ENCODE peak calls at places on chromosomes 4 and X, in nine cellular contexts. P is heart left ventricle, W is tibial artery, N is D341Med, V is COR-L47, U is non-pigmented ciliary epithelial cell, T is H4, Q is T-helper 17 cell, G is omental fat pad. Z is an unnamed sample.

GRCh38 chr4:139146926-139147547 is 30.0 kb downstream of the ELF2 start:
- DNase-seq in N (no peak), P (no peak), T (no peak), W (no peak), G (no peak), Q (no peak), V (no peak), U (no peak), Z (no peak)

GRCh38 chrX:49860867-49861535 is 18.3 kb upstream of the USP27X start:
- DNase-seq in V (no peak), U (no peak), N (no peak), Q (no peak), T (no peak), G (no peak), P (no peak), W (no peak), Z (no peak)

GRCh38 chr4:165874799-165875371 is 1.8 kb downstream of the TLL1 start:
- DNase-seq in V (peak; percentile 79), Q (no peak), W (no peak), G (no peak), N (peak; percentile 18), U (no peak), T (no peak), P (peak; percentile 59), Z (no peak)

GRCh38 chr4:26141101-26141830 is 179.5 kb upstream of the RBPJ start:
- DNase-seq in T (no peak), U (no peak), N (no peak), Q (no peak), P (no peak), V (no peak), W (peak; percentile 34), G (no peak), Z (no peak)

GRCh38 chr4:130074096-130074495 is 978.1 kb downstream of the C4orf33 start:
- DNase-seq in P (no peak), V (no peak), W (no peak), U (no peak), T (no peak), Q (no peak), G (no peak), N (no peak), Z (no peak)

GRCh38 chr4:87949961-87950360 is 25.6 kb upstream of the SPP1 start:
- DNase-seq in Q (no peak), P (no peak), V (no peak), T (peak; percentile 50), W (no peak), U (no peak), G (no peak), N (no peak), Z (no peak)

GRCh38 chr4:149048451-149049143 is 606.4 kb upstream of the NR3C2 start:
- DNase-seq in V (no peak), T (no peak), U (no peak), W (no peak), Q (no peak), P (no peak), G (no peak), N (no peak), Z (no peak)

GRCh38 chrX:108736509-108737479 is at the start of gene IRS4:
- DNase-seq in Q (no peak), T (peak; percentile 44), N (peak; percentile 37), V (no peak), U (no peak), P (peak; percentile 44), G (no peak), W (no peak), Z (no peak)

GRCh38 chr4:127631420-127631819 is 1.3 kb upstream of the INTU start:
- DNase-seq in N (no peak), Q (no peak), T (no peak), V (no peak), U (no peak), W (no peak), G (no peak), P (no peak), Z (no peak)

GRCh38 chr4:81472249-81473085 is 760 bp upstream of the RASGEF1B start:
- DNase-seq in Q (no peak), T (peak; percentile 56), V (no peak), G (no peak), W (peak; percentile 43), N (peak; percentile 52), P (no peak), U (no peak), Z (no peak)

GRCh38 chr4:149845643-149846208 is 30.1 kb upstream of the IQCM start:
- DNase-seq in T (no peak), U (no peak), P (no peak), G (no peak), Q (no peak), W (no peak), N (no peak), V (peak; percentile 97), Z (no peak)

GRCh38 chr4:22551550-22551949 is 35.7 kb upstream of the ADGRA3 start:
- DNase-seq in T (no peak), U (no peak), V (no peak), Q (no peak), W (no peak), N (no peak), P (no peak), G (no peak), Z (no peak)

GRCh38 chr4:186201535-186202230 is 10.3 kb downstream of the CYP4V2 start:
- DNase-seq in V (no peak), N (peak; percentile 62), W (no peak), U (no peak), Q (peak; percentile 53), T (no peak), P (no peak), G (no peak), Z (peak; percentile 42)

GRCh38 chr4:40918330-40918729 is 168.6 kb downstream of the NSUN7 start:
- DNase-seq in V (peak; percentile 46), T (peak; percentile 64), G (no peak), Q (no peak), P (no peak), U (peak; percentile 40), N (peak; percentile 70), W (peak; percentile 91), Z (no peak)